ENCODE peak calls at places on chromosome 10, in four cellular contexts. Y, W, X and U are unnamed samples.
A peak's percentile ranks its signal among the peaks of the same experiment; 100 is the strongest.

GRCh38 chr10:108230478-108231170 is 1066.1 kb upstream of the SORCS1 start:
- DNase-seq in Y (no peak), W (no peak), X (no peak), U (no peak)

GRCh38 chr10:20954519-20954918 is 57.4 kb upstream of the NEBL start:
- DNase-seq in Y (no peak), W (no peak), X (no peak), U (no peak)

GRCh38 chr10:12909836-12910185 is 91.7 kb downstream of the CCDC3 start:
- DNase-seq in Y (no peak), W (no peak), X (no peak), U (no peak)

GRCh38 chr10:115082521-115082920 is 10.6 kb upstream of the ATRNL1 start:
- DNase-seq in Y (no peak), W (no peak), X (peak; percentile 11), U (no peak)

GRCh38 chr10:36504752-36505151 is 620.6 kb upstream of the ANKRD30A start:
- DNase-seq in Y (no peak), W (no peak), X (peak; percentile 28), U (no peak)

GRCh38 chr10:103967433-103968142 is 648 bp downstream of the SLK start:
- DNase-seq in Y (peak; percentile 88), W (peak; percentile 28), X (peak; percentile 42), U (peak; percentile 36)

GRCh38 chr10:126904807-126905686 is at the start of gene DOCK1:
- DNase-seq in Y (peak; percentile 93), W (no peak), X (peak; percentile 70), U (no peak)

GRCh38 chr10:4131407-4132215 is 346.6 kb upstream of the KLF6 start:
- DNase-seq in Y (no peak), W (peak; percentile 92), X (peak; percentile 84), U (peak; percentile 63)

GRCh38 chr10:120474956-120475355 is 17.9 kb downstream of the PLPP4 start:
- DNase-seq in Y (peak; percentile 41), W (no peak), X (no peak), U (no peak)

GRCh38 chr10:104322416-104322782 is 15.9 kb downstream of the ITPRIP start:
- DNase-seq in Y (peak; percentile 50), W (peak; percentile 16), X (peak; percentile 92), U (peak; percentile 77)

GRCh38 chr10:33732176-33733025 is 397.9 kb upstream of the NRP1 start:
- DNase-seq in Y (no peak), W (no peak), X (no peak), U (no peak)

GRCh38 chr10:35898722-35899485 is 256.8 kb upstream of the FZD8 start:
- DNase-seq in Y (peak; percentile 25), W (no peak), X (no peak), U (no peak)

GRCh38 chr10:60434418-60435046 is 44.9 kb upstream of the ANK3 start:
- DNase-seq in Y (peak; percentile 61), W (peak; percentile 21), X (peak; percentile 32), U (peak; percentile 49)

GRCh38 chr10:15348579-15348978 is 22.5 kb downstream of the FAM171A1 start:
- DNase-seq in Y (no peak), W (no peak), X (no peak), U (no peak)

GRCh38 chr10:78687616-78688015 is 381.1 kb upstream of the ZMIZ1 start:
- DNase-seq in Y (no peak), W (no peak), X (no peak), U (no peak)

GRCh38 chr10:104822088-104822487 is 181.0 kb downstream of the SORCS3 start:
- DNase-seq in Y (no peak), W (no peak), X (no peak), U (no peak)

GRCh38 chr10:53997953-53998352 is 803.1 kb downstream of the PCDH15 start:
- DNase-seq in Y (peak; percentile 29), W (no peak), X (peak; percentile 0), U (no peak)

GRCh38 chr10:5514226-5514881 is 10.4 kb upstream of the CALML3 start:
- DNase-seq in Y (no peak), W (no peak), X (no peak), U (no peak)

GRCh38 chr10:60967854-60968484 is 24.0 kb upstream of the RHOBTB1 start:
- DNase-seq in Y (no peak), W (no peak), X (no peak), U (no peak)

GRCh38 chr10:124701435-124701834 is 42.7 kb downstream of the FAM53B start:
- DNase-seq in Y (no peak), W (no peak), X (no peak), U (no peak)

GRCh38 chr10:122163182-122164027 is 107.7 kb upstream of the BTBD16 start:
- DNase-seq in Y (peak; percentile 83), W (no peak), X (no peak), U (no peak)

GRCh38 chr10:77837925-77838595 is 88.5 kb downstream of the DLG5 start:
- DNase-seq in Y (no peak), W (no peak), X (no peak), U (no peak)

GRCh38 chr10:24449334-24449740 is 240.4 kb downstream of the KIAA1217 start:
- DNase-seq in Y (no peak), W (peak; percentile 58), X (peak; percentile 35), U (no peak)

GRCh38 chr10:93495654-93496321 is 624 bp upstream of the CEP55 start:
- DNase-seq in Y (peak; percentile 44), W (no peak), X (peak; percentile 41), U (peak; percentile 19)

GRCh38 chr10:132810141-132810806 is 24.3 kb upstream of the NKX6-2 start:
- DNase-seq in Y (no peak), W (no peak), X (no peak), U (no peak)

GRCh38 chr10:90579602-90580242 is 278.1 kb downstream of the HTR7 start:
- DNase-seq in Y (no peak), W (no peak), X (peak; percentile 71), U (no peak)

GRCh38 chr10:82266438-82266837 is 391.4 kb downstream of the NRG3 start:
- DNase-seq in Y (no peak), W (no peak), X (peak; percentile 96), U (no peak)

GRCh38 chr10:101226506-101226887 is 2.8 kb downstream of the LBX1 start:
- DNase-seq in Y (no peak), W (peak; percentile 56), X (no peak), U (no peak)

GRCh38 chr10:77226020-77226419 is 411.6 kb downstream of the KCNMA1 start:
- DNase-seq in Y (no peak), W (no peak), X (no peak), U (no peak)

GRCh38 chr10:116429288-116429977 is 1.8 kb downstream of the PNLIPRP3 start:
- DNase-seq in Y (no peak), W (no peak), X (peak; percentile 65), U (no peak)

DNA sequence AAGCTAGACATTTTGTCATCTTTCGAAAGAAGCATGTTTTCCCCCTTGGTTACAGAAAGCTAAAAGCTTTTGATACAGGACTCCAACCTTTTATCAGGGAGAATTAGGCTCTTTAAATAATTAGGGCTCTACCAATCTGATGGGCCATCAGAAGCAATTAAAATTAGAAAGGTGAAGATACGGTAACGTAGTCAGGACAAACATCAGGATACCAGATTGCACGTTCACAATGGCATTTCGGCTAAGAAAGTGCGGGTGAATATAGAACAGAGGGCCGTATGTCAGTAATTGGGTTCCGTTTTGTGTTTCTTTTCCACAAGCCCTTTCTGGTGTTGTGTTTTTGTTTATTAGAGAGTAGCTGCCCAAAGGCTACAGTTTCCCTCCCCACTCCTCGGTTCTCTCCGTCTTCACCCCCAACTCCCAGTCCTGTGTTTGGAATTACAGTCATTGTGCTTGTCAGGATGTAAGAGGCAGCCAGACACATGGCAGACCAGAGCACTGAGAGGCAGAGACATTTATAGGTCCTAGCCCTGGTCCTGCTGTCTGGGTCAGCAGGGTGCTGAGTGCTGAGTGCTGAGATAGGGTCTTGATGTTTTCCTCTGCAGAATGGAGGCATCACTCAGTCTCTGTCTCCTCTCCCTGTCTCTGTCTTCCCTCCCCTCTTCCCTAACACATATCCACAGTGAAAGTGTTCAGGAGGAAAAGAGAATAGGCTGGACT is 5.5 kb downstream of the PFKP start:
- DNase-seq in Y (peak; percentile 84), W (no peak), X (no peak), U (no peak)
- H3K4me2 ChIP-seq in Y (peak overlapping the region; percentile 94), W (no peak overlapping the region), X (no peak overlapping the region), U (no peak overlapping the region)

GRCh38 chr10:70476249-70477035 is 2.1 kb upstream of the PALD1 start:
- DNase-seq in Y (no peak), W (no peak), X (no peak), U (no peak)

GRCh38 chr10:70478191-70479160 is at the start of gene PALD1:
- DNase-seq in Y (peak; percentile 96), W (peak; percentile 73), X (no peak), U (peak; percentile 81)

GRCh38 chr10:70479161-70479531 is 579 bp downstream of the PALD1 start:
- DNase-seq in Y (no peak), W (peak; percentile 41), X (no peak), U (peak; percentile 61)

GRCh38 chr10:70479626-70480253 is 1.2 kb downstream of the PALD1 start:
- DNase-seq in Y (no peak), W (peak; percentile 35), X (no peak), U (no peak)

DNA sequence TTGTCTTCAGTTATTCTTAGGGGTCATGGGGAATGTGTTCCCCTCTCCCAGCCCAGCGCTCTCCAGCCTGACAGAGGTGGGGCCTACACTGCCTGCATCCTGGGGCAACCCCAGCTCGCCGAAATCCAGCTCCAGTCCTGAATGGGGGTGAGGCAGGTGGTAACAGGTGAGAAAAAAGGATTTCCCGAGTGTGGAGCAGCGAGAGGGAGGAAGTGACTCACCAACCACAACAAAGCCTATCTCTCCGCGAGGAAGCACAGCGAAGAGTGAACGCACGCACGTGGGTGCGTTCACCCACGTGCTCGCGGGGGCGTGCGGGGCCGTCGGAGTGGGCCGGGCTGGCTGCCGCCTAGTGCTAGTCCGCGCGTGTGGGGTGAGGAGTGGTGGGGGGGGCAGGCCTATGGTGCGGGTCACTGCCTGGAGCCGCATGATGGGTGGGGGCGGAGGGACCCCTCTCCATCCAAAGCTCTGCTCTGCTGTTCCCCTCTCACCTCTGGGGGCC is 855 bp upstream of the PALD1 start:
- DNase-seq in Y (peak; percentile 68), W (peak; percentile 85), X (peak; percentile 76), U (peak; percentile 85)
- H2AFZ ChIP-seq in Y (no peak overlapping the region), W (peak overlapping the region; percentile 70), X (no peak overlapping the region), U (peak overlapping the region; percentile 43)

GRCh38 chr10:17215782-17216122 is 12.3 kb upstream of the VIM start:
- DNase-seq in Y (no peak), W (no peak), X (no peak), U (no peak)

GRCh38 chr10:17216217-17216900 is 11.7 kb upstream of the VIM start:
- DNase-seq in Y (no peak), W (peak; percentile 40), X (peak; percentile 97), U (no peak)

GRCh38 chr10:17214991-17215781 is 12.9 kb upstream of the VIM start:
- DNase-seq in Y (no peak), W (no peak), X (peak; percentile 48), U (no peak)

GRCh38 chr10:17217661-17218306 is 10.3 kb upstream of the VIM start:
- DNase-seq in Y (no peak), W (no peak), X (peak; percentile 75), U (no peak)

GRCh38 chr10:17216901-17217395 is 11.1 kb upstream of the VIM start:
- DNase-seq in Y (no peak), W (no peak), X (no peak), U (no peak)
- H3K4me1 ChIP-seq in Y (peaks cover 73% of the 10 kb centered on the region), W (peaks cover 11% of the 10 kb centered on the region), X (peaks cover 43% of the 10 kb centered on the region), U (no peaks in the 10 kb centered on the region)

GRCh38 chr10:98513704-98514103 is 67.0 kb upstream of the HPS1 start:
- DNase-seq in Y (no peak), W (no peak), X (no peak), U (no peak)

GRCh38 chr10:98519936-98520335 is 73.2 kb upstream of the HPS1 start:
- DNase-seq in Y (no peak), W (no peak), X (no peak), U (no peak)

GRCh38 chr10:98511861-98512260 is 65.1 kb upstream of the HPS1 start:
- DNase-seq in Y (no peak), W (no peak), X (no peak), U (no peak)

GRCh38 chr10:98516352-98516751 is 69.6 kb upstream of the HPS1 start:
- DNase-seq in Y (no peak), W (no peak), X (no peak), U (no peak)

GRCh38 chr10:98517672-98518071 is 70.9 kb upstream of the HPS1 start:
- DNase-seq in Y (no peak), W (no peak), X (no peak), U (no peak)
- H3K4me2 ChIP-seq in Y (no peak overlapping the region), W (no peak overlapping the region), X (no peak overlapping the region), U (no peak overlapping the region)